ENCODE peak calls at places on chromosomes 12 and 14, in four cellular contexts. Z, Q, L and A are unnamed samples.

GRCh38 chr12:113019045-113019444 is 37.5 kb upstream of the DTX1 start:
- DNase-seq in Z (no peak), Q (no peak), L (no peak), A (peak)

GRCh38 chr12:53504004-53504920 is 3.0 kb downstream of the NPFF start:
- DNase-seq in Z (no peak), Q (no peak), L (no peak), A (no peak)

GRCh38 chr14:78970677-78971076 is 800.5 kb downstream of the NRXN3 start:
- DNase-seq in Z (no peak), Q (no peak), L (no peak), A (no peak)

GRCh38 chr14:100950024-100950423 is 46.5 kb upstream of the RTL1 start:
- DNase-seq in Z (no peak), Q (peak), L (no peak), A (no peak)

GRCh38 chr12:98228619-98229538 is 286.5 kb upstream of the TMPO start:
- DNase-seq in Z (no peak), Q (no peak), L (no peak), A (no peak)

GRCh38 chr14:95316826-95317225 is 2.9 kb downstream of the CLMN start:
- DNase-seq in Z (no peak), Q (no peak), L (no peak), A (peak)

GRCh38 chr12:24751181-24751580 is 197.7 kb downstream of the BCAT1 start:
- DNase-seq in Z (no peak), Q (peak), L (no peak), A (no peak)

GRCh38 chr14:65336191-65336591 is 76.3 kb upstream of the FUT8 start:
- DNase-seq in Z (no peak), Q (peak), L (no peak), A (no peak)

GRCh38 chr14:74551001-74551400 is 57.4 kb downstream of the ISCA2 start:
- DNase-seq in Z (no peak), Q (no peak), L (no peak), A (no peak)
- H4K5ac ChIP-seq in Z (no peak), Q (no peak), L (no peak), A (no peak)

DNA sequence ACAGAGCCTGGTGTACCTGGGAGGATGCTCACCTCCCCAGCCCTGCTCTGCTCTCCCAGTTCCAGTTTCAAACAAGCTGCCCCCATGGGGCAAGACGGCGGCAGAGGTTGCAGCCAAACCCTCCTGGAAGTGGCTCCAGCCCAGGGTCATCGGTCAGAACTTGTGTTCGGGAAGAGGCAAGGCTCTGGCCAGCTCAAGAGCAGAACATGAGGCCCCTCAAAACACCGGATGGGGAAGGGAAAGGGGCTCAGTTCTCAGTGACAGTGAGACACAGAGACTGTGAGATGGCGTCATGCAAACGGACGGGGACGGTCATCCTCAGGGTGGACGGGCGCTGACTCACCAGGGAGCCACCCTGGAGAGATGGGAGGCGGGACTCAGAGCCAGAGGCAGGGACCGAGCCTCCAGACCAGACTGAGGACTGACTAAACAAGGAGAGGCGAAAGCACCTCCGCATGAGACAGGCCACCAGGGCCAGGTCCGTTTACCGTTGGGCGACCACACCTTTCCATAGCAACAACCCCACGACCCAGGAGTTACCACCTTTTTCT is 63.9 kb upstream of the GALNT9 start:
- DNase-seq in Z (no peak), Q (no peak), L (no peak), A (no peak)
- H4K5ac ChIP-seq in Z (no peak), Q (no peak), L (no peak), A (no peak)

GRCh38 chr12:46535907-46536306 is 163.3 kb upstream of the SLC38A2 start:
- DNase-seq in Z (no peak), Q (no peak), L (no peak), A (no peak)
- H4K5ac ChIP-seq in Z (no peak), Q (no peak), L (no peak), A (no peak)

DNA sequence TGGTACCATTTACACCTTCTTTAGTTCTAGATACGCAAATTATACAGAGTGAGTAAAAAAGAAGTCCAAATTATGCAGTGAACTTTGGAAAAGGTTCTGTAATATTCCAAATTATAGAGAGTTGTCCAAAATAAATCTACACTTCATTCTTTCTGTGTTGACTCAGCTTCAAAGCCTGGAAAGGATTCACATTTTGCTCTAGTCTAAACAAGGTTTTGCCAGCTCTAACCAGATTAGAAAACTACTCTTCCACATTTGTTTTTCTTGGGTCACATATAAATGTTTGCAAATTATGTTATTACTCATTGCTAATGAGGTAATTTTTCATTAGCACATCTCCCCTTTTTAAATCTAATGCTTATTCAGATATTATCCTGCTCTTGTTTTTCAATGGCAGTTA is 1562.4 kb upstream of the SEL1L start:
- DNase-seq in Z (no peak), Q (peak), L (no peak), A (no peak)
- H4K5ac ChIP-seq in Z (no peak), Q (no peak), L (no peak), A (no peak)

GRCh38 chr12:26769611-26770010 is 63.4 kb downstream of the ITPR2 start:
- DNase-seq in Z (no peak), Q (no peak), L (no peak), A (no peak)

GRCh38 chr12:26768611-26769603 is 64.1 kb downstream of the ITPR2 start:
- DNase-seq in Z (no peak), Q (no peak), L (no peak), A (no peak)

GRCh38 chr12:26770239-26771070 is 62.5 kb downstream of the ITPR2 start:
- DNase-seq in Z (no peak), Q (no peak), L (no peak), A (no peak)

GRCh38 chr12:26773313-26774104 is 59.5 kb downstream of the ITPR2 start:
- DNase-seq in Z (no peak), Q (no peak), L (no peak), A (no peak)

GRCh38 chr12:26771861-26772260 is 61.1 kb downstream of the ITPR2 start:
- DNase-seq in Z (no peak), Q (no peak), L (no peak), A (no peak)
- H4K5ac ChIP-seq in Z (no peak), Q (no peak), L (no peak), A (no peak)

DNA sequence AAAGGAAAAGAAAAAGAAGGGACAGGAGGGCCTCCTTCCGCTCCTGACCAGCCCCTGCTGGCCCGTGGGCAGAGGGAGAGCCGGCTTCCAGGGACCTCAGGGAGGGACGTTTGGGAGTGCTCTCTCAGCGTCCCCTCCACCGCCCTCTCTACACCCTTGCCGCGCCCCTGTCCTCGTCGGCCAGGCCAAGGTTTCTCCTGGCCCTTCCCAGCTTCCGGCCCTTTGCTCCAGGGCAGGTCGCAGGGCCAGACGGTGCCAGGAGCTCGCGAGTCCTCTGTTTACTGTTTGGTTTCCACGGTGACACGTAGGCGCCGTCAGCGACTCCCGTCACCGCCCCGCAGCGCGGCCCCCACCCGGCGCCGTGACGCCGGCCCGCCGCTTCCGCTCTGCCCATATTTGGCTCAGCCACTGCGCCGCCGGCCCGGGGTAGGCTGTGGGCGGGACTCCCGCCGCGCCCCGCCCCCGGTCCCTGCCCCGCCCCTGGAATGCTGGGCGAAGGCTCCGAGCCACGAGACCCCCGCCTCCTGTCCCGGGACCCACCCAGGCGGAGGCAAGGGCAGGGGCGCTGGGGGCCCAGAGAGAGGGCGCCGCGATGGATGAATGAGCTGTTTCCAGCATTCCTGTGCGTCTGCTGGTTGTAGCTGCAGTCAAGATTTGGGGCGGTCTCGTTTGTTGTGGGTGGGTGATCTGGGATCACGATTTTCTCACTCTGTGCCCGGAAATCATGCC is 15.5 kb downstream of the FOS start:
- DNase-seq in Z (peak), Q (peak), L (peak), A (peak)
- H4K5ac ChIP-seq in Z (no peak), Q (peak), L (peak), A (no peak)

GRCh38 chr12:106311139-106311538 is 8.6 kb downstream of the TCP11L2 start:
- DNase-seq in Z (no peak), Q (no peak), L (no peak), A (no peak)
- H4K5ac ChIP-seq in Z (no peak), Q (no peak), L (no peak), A (no peak)

GRCh38 chr12:1839464-1839863 is 19.1 kb downstream of the LRTM2 start:
- DNase-seq in Z (no peak), Q (no peak), L (no peak), A (no peak)
- H4K5ac ChIP-seq in Z (no peak), Q (no peak), L (no peak), A (no peak)